ENCODE peak calls at places on chromosomes 16 and 17, in seven cellular contexts. Q, I, F, O, A, U and J are unnamed samples.
A peak's percentile ranks its signal among the peaks of the same experiment; 100 is the strongest.

GRCh38 chr17:31444026-31444425 is 52.6 kb downstream of the RAB11FIP4 start:
- DNase-seq in O (no peak), Q (no peak), F (no peak), A (no peak), I (no peak), U (no peak), J (no peak)

GRCh38 chr17:57669671-57670529 is 75.2 kb downstream of the CCDC182 start:
- DNase-seq in U (no peak), O (no peak), Q (no peak), F (peak; percentile 79), A (no peak), I (no peak), J (peak; percentile 83)

GRCh38 chr16:21702259-21702658 is 38.5 kb downstream of the OTOA start:
- DNase-seq in F (no peak), Q (no peak), U (no peak), O (no peak), A (no peak), I (no peak), J (no peak)

GRCh38 chr17:4172356-4172755 is 29.4 kb downstream of the CYB5D2 start:
- DNase-seq in A (peak; percentile 17), U (no peak), I (no peak), F (no peak), O (no peak), Q (no peak), J (no peak)

GRCh38 chr16:6195966-6196365 is 1098.4 kb upstream of the EEF2KMT start:
- DNase-seq in U (no peak), Q (no peak), I (no peak), O (no peak), A (no peak), F (no peak), J (no peak)

GRCh38 chr17:19719365-19720209 is 3.2 kb upstream of the SLC47A2 start:
- DNase-seq in F (no peak), I (no peak), U (no peak), A (peak; percentile 72), O (no peak), Q (peak; percentile 52), J (no peak)

GRCh38 chr16:27264151-27264550 is 4.4 kb downstream of the NSMCE1 start:
- DNase-seq in Q (no peak), U (no peak), O (no peak), A (no peak), I (peak; percentile 81), F (no peak), J (peak; percentile 70)

GRCh38 chr16:66515543-66516171 is 34.3 kb downstream of the TK2 start:
- DNase-seq in I (peak; percentile 58), U (no peak), O (no peak), F (peak; percentile 86), Q (no peak), A (no peak), J (no peak)

GRCh38 chr17:57945999-57946797 is 9.0 kb downstream of the CUEDC1 start:
- DNase-seq in U (no peak), F (no peak), I (no peak), Q (no peak), O (no peak), A (peak; percentile 42), J (no peak)

GRCh38 chr16:50043358-50043757 is 18.3 kb downstream of the CNEP1R1 start:
- DNase-seq in Q (no peak), O (no peak), A (no peak), U (no peak), F (no peak), I (no peak), J (no peak)

GRCh38 chr17:15255713-15256454 is 9.2 kb downstream of the PMP22 start:
- DNase-seq in F (no peak), U (no peak), Q (no peak), O (no peak), A (no peak), I (no peak), J (no peak)

GRCh38 chr17:38602453-38602852 is 3.3 kb downstream of the SRCIN1 start:
- DNase-seq in Q (no peak), O (no peak), A (peak; percentile 29), U (no peak), I (no peak), F (no peak), J (no peak)
- H3K4me3 ChIP-seq in Q (no peak overlapping the region), O (no peak overlapping the region), A (no peak overlapping the region), U (no peak overlapping the region), I (no peak overlapping the region), F (no peak overlapping the region), J (no peak overlapping the region)

GRCh38 chr16:4743217-4743897 is 9.0 kb downstream of the DNAAF8 start:
- DNase-seq in A (no peak), U (no peak), O (no peak), Q (peak; percentile 38), I (no peak), F (no peak), J (no peak)
- H3K4me3 ChIP-seq in A (no peak overlapping the region), U (no peak overlapping the region), O (peak overlapping the region; percentile 24), Q (peak overlapping the region; percentile 49), I (no peak overlapping the region), F (no peak overlapping the region), J (no peak overlapping the region)

DNA sequence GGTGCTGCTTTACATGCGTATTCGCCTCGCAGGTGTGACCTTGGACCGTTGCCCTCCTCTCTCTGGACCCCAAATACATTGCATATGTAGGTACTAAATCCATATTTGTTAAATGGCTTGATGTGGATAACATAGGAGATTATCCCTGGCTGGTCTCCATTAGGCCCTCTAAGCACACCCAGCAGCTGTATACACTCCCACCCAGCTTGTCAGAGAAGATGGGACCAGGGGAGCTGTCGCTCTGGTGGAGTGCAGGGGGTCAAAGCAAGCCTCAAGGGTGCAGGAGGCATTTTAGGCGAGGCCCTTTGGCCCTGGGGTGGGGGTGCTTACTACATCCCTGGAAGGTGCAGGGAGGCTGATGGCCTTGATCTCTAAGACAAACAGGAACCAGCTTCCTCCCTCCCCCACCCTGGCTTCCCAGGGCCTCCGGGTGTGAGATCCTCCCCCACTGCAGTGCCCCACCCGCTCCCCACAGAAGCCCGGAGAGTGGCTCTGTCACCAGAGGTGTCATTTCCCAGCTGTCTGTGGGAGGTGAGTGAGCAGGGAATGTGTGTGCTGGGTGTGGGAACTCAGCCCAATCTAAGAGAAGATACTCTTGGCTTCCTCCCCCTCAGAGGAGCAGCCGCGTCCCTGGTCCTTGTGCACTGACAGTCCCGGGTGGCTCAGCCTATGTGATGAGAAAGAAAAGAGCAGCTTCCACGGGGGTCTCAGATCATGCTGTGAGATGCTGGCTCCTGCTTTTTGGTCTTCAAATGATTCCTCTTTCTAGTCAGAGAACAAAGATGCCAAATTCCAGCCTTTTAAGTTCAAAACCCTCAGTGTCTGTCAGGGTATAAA is 1.4 kb upstream of the VAMP2 start:
- DNase-seq in A (peak; percentile 91), F (peak; percentile 97), I (no peak), Q (peak; percentile 82), O (no peak), U (peak; percentile 34), J (no peak)
- H3K4me3 ChIP-seq in A (no peak overlapping the region), F (no peak overlapping the region), I (no peak overlapping the region), Q (peak overlapping the region; percentile 3), O (peak overlapping the region; percentile 65), U (no peak overlapping the region), J (no peak overlapping the region)

GRCh38 chr17:5437721-5438317 is 1.1 kb downstream of the C1QBP start:
- DNase-seq in F (no peak), U (no peak), A (no peak), O (no peak), Q (no peak), I (peak; percentile 12), J (no peak)

GRCh38 chr17:5443728-5444127 is 4.8 kb upstream of the C1QBP start:
- DNase-seq in O (no peak), U (no peak), I (no peak), F (no peak), A (no peak), Q (no peak), J (no peak)

GRCh38 chr17:5434984-5435383 is 4.0 kb downstream of the C1QBP start:
- DNase-seq in F (no peak), I (no peak), O (no peak), U (no peak), A (no peak), Q (no peak), J (no peak)

GRCh38 chr17:5438716-5439445 is at the start of gene C1QBP:
- DNase-seq in U (peak; percentile 94), I (peak; percentile 92), A (peak; percentile 96), Q (peak; percentile 96), F (peak; percentile 97), O (peak; percentile 85), J (peak; percentile 95)

DNA sequence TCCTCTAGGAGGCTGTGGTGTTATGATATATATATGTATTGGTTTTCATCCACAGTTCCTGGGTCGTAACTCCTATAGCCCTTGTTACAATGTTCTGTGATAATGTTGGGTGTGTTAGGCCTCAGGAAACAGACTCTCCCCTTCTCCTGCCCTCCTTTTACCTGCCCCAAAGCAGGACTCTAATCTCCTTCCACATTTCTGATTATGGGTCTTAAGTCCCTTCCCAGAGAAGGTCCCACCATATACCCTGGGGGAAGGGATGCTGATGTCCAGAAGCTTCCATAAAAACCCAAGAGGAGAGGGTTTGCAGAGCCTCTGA is 450 bp upstream of the C1QBP start:
- DNase-seq in I (no peak), Q (no peak), A (no peak), F (no peak), U (no peak), O (no peak), J (no peak)
- H3K4me3 ChIP-seq in I (peak overlapping the region; percentile 33), Q (peak overlapping the region; percentile 97), A (peak overlapping the region; percentile 54), F (no peak overlapping the region), U (peak overlapping the region; percentile 94), O (peak overlapping the region; percentile 75), J (peak overlapping the region; percentile 73)

GRCh38 chr16:73505178-73505968 is 457.4 kb upstream of the ZFHX3 start:
- DNase-seq in O (no peak), U (peak; percentile 34), I (no peak), A (no peak), F (no peak), Q (no peak), J (no peak)
- H3K4me3 ChIP-seq in O (no peak overlapping the region), U (no peak overlapping the region), I (no peak overlapping the region), A (no peak overlapping the region), F (no peak overlapping the region), Q (no peak overlapping the region), J (no peak overlapping the region)

GRCh38 chr17:72614476-72614870 is 478.0 kb downstream of the SLC39A11 start:
- DNase-seq in U (no peak), F (no peak), O (no peak), A (no peak), Q (no peak), I (no peak), J (no peak)
- H3K4me3 ChIP-seq in U (no peak overlapping the region), F (no peak overlapping the region), O (no peak overlapping the region), A (no peak overlapping the region), Q (no peak overlapping the region), I (no peak overlapping the region), J (no peak overlapping the region)

DNA sequence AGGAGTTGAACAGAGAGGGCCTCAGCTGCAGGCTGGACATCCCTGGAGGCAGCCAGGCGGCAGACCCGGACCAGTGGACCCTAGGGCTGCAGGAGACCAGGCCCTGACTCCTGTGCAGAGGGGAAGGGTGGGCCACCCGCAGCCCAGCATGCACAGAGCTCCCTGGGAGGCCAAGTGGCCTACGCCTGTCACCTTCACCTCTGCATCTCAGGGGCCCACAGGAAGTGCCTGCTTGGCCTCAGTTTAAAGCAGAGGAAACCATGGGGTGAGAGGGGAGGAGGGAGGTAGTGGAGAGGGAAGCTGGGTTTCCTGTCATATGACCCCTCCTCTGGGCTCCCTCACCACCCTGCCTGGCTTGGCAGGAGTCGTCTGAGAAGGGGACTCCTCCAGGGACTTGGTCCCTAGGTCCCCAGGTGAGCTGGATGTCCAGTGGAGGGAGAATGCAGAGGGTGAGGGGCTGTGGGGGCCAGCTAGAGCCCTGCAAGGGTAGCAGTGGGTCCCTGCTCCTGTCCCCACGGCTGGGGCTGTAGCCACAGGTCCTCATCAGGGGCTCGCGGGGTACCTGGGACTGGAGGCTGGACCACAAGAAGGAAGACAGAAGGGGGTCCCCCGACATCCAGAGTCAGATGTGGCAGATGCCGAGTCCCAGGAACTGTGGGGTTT is at the start of gene TMC8:
- DNase-seq in F (peak; percentile 87), I (no peak), A (peak; percentile 80), Q (peak; percentile 72), U (no peak), O (peak; percentile 76), J (no peak)
- H3K4me3 ChIP-seq in F (no peak within 1 kb of the TSS), I (no peak within 1 kb of the TSS), A (no peak within 1 kb of the TSS), Q (peak within 1 kb of the TSS; percentile 48), U (no peak within 1 kb of the TSS), O (peak within 1 kb of the TSS; percentile 84), J (peak within 1 kb of the TSS; percentile 41)

GRCh38 chr16:82011199-82011641 is at the start of gene SDR42E1:
- DNase-seq in Q (peak; percentile 85), I (no peak), O (peak; percentile 44), U (no peak), A (peak; percentile 83), F (no peak), J (no peak)
- H3K4me3 ChIP-seq in Q (peak within 1 kb of the TSS; percentile 72), I (peak within 1 kb of the TSS; percentile 39), O (peak within 1 kb of the TSS; percentile 81), U (no peak within 1 kb of the TSS), A (peak within 1 kb of the TSS; percentile 53), F (peak within 1 kb of the TSS; percentile 28), J (peak within 1 kb of the TSS; percentile 64)